ENCODE peak calls at places on chromosome 22, in six cellular contexts. K is fibroblast of mammary gland, N is lower leg skin, U is mucosa of gallbladder, D is AG09309, T is KBM-7. I is an unnamed sample.

GRCh38 chr22:23497016-23497885 is 82.8 kb downstream of the IGLL1 start:
- DNase-seq in K (no peak), N (no peak), U (no peak), D (no peak), T (no peak), I (no peak)

GRCh38 chr22:44269117-44269498 is 43.6 kb downstream of the SHISAL1 start:
- DNase-seq in K (no peak), N (no peak), U (no peak), D (no peak), T (no peak), I (no peak)

GRCh38 chr22:46594947-46595298 is 25.3 kb upstream of the GRAMD4 start:
- DNase-seq in K (no peak), N (no peak), U (no peak), D (no peak), T (no peak), I (no peak)

GRCh38 chr22:49724030-49724892 is 103.4 kb downstream of the BRD1 start:
- DNase-seq in K (no peak), N (no peak), U (no peak), D (no peak), T (peak), I (no peak)

GRCh38 chr22:42868751-42869251 is 11.7 kb upstream of the ARFGAP3 start:
- DNase-seq in K (peak), N (peak), U (peak), D (no peak), T (no peak), I (no peak)

GRCh38 chr22:19503367-19503766 is 20.8 kb downstream of the CLDN5 start:
- DNase-seq in K (no peak), N (no peak), U (no peak), D (no peak), T (no peak), I (no peak)

GRCh38 chr22:49099496-49100124 is 728.1 kb downstream of the BRD1 start:
- DNase-seq in K (no peak), N (no peak), U (no peak), D (no peak), T (no peak), I (no peak)

GRCh38 chr22:44580756-44581435 is 82.9 kb upstream of the RTL6 start:
- DNase-seq in K (no peak), N (no peak), U (no peak), D (no peak), T (no peak), I (no peak)

GRCh38 chr22:44683237-44683636 is 18.8 kb upstream of the PRR5 start:
- DNase-seq in K (no peak), N (no peak), U (no peak), D (no peak), T (no peak), I (no peak)

GRCh38 chr22:46734830-46735453 is 3.1 kb downstream of the CERK start:
- DNase-seq in K (no peak), N (peak), U (no peak), D (no peak), T (peak), I (no peak)

GRCh38 chr22:29315286-29316195 is at the start of gene RASL10A:
- DNase-seq in K (no peak), N (no peak), U (no peak), D (no peak), T (no peak), I (no peak)

GRCh38 chr22:24465566-24465965 is 29.6 kb upstream of the UPB1 start:
- DNase-seq in K (peak), N (no peak), U (no peak), D (peak), T (no peak), I (no peak)

GRCh38 chr22:46622081-46622521 is 1.9 kb downstream of the GRAMD4 start:
- DNase-seq in K (no peak), N (no peak), U (no peak), D (no peak), T (peak), I (no peak)

GRCh38 chr22:44488354-44488753 is 9.7 kb downstream of the RTL6 start:
- DNase-seq in K (no peak), N (no peak), U (no peak), D (no peak), T (no peak), I (no peak)

GRCh38 chr22:25955323-25955722 is 213.3 kb downstream of the MYO18B start:
- DNase-seq in K (no peak), N (no peak), U (no peak), D (no peak), T (no peak), I (no peak)

GRCh38 chr22:24695958-24696511 is 78.5 kb downstream of the PIWIL3 start:
- DNase-seq in K (no peak), N (no peak), U (no peak), D (no peak), T (peak), I (no peak)

GRCh38 chr22:40668611-40669390 is 10.5 kb upstream of the MCHR1 start:
- DNase-seq in K (peak), N (no peak), U (no peak), D (peak), T (peak), I (peak)

GRCh38 chr22:41826430-41827383 is 6.2 kb upstream of the SREBF2 start:
- DNase-seq in K (no peak), N (no peak), U (no peak), D (no peak), T (no peak), I (no peak)

GRCh38 chr22:42091446-42091764 is 833 bp upstream of the NDUFA6 start:
- DNase-seq in K (no peak), N (no peak), U (no peak), D (no peak), T (no peak), I (no peak)

GRCh38 chr22:36398602-36399472 is 11.1 kb upstream of the MYH9 start:
- DNase-seq in K (peak), N (no peak), U (no peak), D (no peak), T (no peak), I (no peak)

GRCh38 chr22:46453006-46453828 is 84.2 kb downstream of the CELSR1 start:
- DNase-seq in K (no peak), N (no peak), U (no peak), D (no peak), T (no peak), I (no peak)

GRCh38 chr22:22591348-22592299 is 32.6 kb upstream of the PRAME start:
- DNase-seq in K (peak), N (no peak), U (no peak), D (no peak), T (no peak), I (no peak)

GRCh38 chr22:49760280-49760629 is 67.4 kb downstream of the BRD1 start:
- DNase-seq in K (no peak), N (no peak), U (no peak), D (no peak), T (peak), I (no peak)

GRCh38 chr22:49201046-49201970 is 626.4 kb downstream of the BRD1 start:
- DNase-seq in K (no peak), N (no peak), U (no peak), D (no peak), T (no peak), I (no peak)

GRCh38 chr22:26650722-26651421 is 6.5 kb upstream of the MIAT start:
- DNase-seq in K (no peak), N (no peak), U (no peak), D (no peak), T (no peak), I (no peak)

GRCh38 chr22:20978419-20978818 is 3.7 kb upstream of the LZTR1 start:
- DNase-seq in K (no peak), N (no peak), U (no peak), D (no peak), T (no peak), I (no peak)

GRCh38 chr22:38706101-38706884 is 549 bp downstream of the GTPBP1 start:
- DNase-seq in K (peak), N (peak), U (no peak), D (no peak), T (peak), I (no peak)

I was measured in GM04503.